ENCODE peak calls at places on chromosomes 16 and 17, in five cellular contexts. R is AG04449, K is thyroid gland, E is neural progenitor cell, A is prostate gland. P is an unnamed sample.

GRCh38 chr17:3836551-3836950 is 9.5 kb downstream of the NCBP3 start:
- DNase-seq in R (no peak), K (no peak), E (no peak), A (no peak), P (no peak)

GRCh38 chr16:88432174-88432573 is 20.9 kb upstream of the ZFPM1 start:
- DNase-seq in R (no peak), K (no peak), E (no peak), A (no peak), P (no peak)

GRCh38 chr17:69235338-69236058 is 6.9 kb upstream of the ABCA10 start:
- DNase-seq in R (no peak), K (peak), E (peak), A (peak), P (peak)

GRCh38 chr16:27572711-27573110 is 22.8 kb downstream of the KATNIP start:
- DNase-seq in R (no peak), K (no peak), E (no peak), A (no peak), P (peak)

GRCh38 chr16:13391337-13391736 is 489.9 kb downstream of the SHISA9 start:
- DNase-seq in R (no peak), K (no peak), E (no peak), A (no peak), P (no peak)

GRCh38 chr16:14562691-14563491 is 67.2 kb downstream of the PARN start:
- DNase-seq in R (no peak), K (no peak), E (peak), A (peak), P (peak)

GRCh38 chr17:42402121-42402516 is 13.9 kb upstream of the STAT3 start:
- DNase-seq in R (no peak), K (no peak), E (no peak), A (no peak), P (no peak)

GRCh38 chr17:1122681-1123396 is 56.9 kb downstream of the ABR start:
- DNase-seq in R (no peak), K (peak), E (peak), A (peak), P (peak)

GRCh38 chr17:76004750-76005262 is 4.2 kb downstream of the CDK3 start:
- DNase-seq in R (no peak), K (no peak), E (no peak), A (no peak), P (peak)

GRCh38 chr16:47872228-47872627 is 283.6 kb downstream of the ABCC12 start:
- DNase-seq in R (no peak), K (no peak), E (no peak), A (no peak), P (no peak)

GRCh38 chr16:6846452-6846851 is 486.2 kb upstream of the RBFOX1 start:
- DNase-seq in R (no peak), K (no peak), E (no peak), A (no peak), P (no peak)

GRCh38 chr17:19531780-19532501 is 1.7 kb upstream of the SLC47A1 start:
- DNase-seq in R (no peak), K (no peak), E (no peak), A (no peak), P (no peak)

GRCh38 chr17:79620207-79621038 is 9.6 kb upstream of the RBFOX3 start:
- DNase-seq in R (no peak), K (no peak), E (no peak), A (no peak), P (no peak)

GRCh38 chr16:57619606-57620315 is 8.7 kb upstream of the ADGRG1 start:
- DNase-seq in R (no peak), K (peak), E (no peak), A (peak), P (no peak)

GRCh38 chr17:48462946-48463345 is 32.9 kb upstream of the SKAP1 start:
- DNase-seq in R (no peak), K (no peak), E (no peak), A (no peak), P (no peak)

GRCh38 chr17:40019140-40019991 is 4.1 kb downstream of the CSF3 start:
- DNase-seq in R (no peak), K (no peak), E (no peak), A (no peak), P (peak)
- TF ChIP-seq CTCF in R (no peak), K (no peak), E (peak), A (no peak), P (no peak)

DNA sequence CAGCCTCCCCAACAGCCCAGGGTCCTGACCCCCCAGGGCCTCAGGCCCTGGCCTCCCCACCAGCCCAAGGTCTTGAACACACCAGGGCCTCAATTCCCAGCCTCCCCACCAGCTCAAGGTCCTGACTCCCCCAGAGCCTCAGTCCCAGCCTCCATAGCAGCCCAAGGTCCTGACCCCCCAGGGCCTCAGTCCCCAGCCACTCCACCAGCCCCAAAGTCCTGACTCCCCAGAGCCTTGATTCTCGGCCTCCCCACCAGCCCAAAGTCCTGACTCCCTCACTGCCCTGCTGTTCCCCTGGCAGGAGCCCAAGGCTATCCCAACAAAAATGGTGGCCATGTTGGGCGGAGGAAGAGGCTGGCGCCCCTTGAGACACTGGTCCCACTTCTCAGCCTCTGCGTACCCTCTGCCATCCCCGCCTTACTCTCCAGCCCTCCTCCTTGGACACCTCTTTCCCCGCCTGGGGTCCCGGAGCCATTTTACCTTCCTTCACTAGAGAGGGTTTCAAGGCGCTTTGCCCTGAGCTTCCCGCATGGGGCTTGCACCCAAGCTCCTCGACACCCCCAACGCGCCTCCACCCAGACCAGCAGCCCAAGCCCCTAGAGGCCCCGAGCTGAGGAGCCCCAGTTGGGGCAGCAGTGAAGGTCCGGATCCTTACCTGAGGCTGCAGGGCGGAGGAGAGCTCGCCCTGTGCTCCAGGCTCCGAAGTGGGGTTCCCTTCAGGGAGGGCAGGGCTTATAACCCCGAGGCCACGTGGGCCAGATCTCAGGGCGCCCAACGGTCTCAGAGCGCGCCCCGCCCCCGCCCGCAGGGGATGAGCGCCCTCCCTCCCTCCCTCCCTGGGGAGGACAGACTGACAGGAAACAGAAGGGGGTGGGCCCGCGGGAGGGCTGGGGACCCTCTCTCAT is 3.5 kb upstream of the TSPOAP1 start:
- DNase-seq in R (no peak), K (peak), E (no peak), A (no peak), P (no peak)
- H3K4me3 ChIP-seq in R (no peak), K (peak), E (no peak), A (peak), P (no peak)

GRCh38 chr17:62703269-62703775 is 75.9 kb downstream of the MRC2 start:
- DNase-seq in R (no peak), K (peak), E (no peak), A (no peak), P (peak)

GRCh38 chr17:62703776-62704380 is 76.4 kb downstream of the MRC2 start:
- DNase-seq in R (no peak), K (peak), E (peak), A (peak), P (peak)

GRCh38 chr17:62701706-62702085 is 74.2 kb downstream of the MRC2 start:
- DNase-seq in R (no peak), K (no peak), E (no peak), A (no peak), P (no peak)

GRCh38 chr17:62704381-62704971 is 77.0 kb downstream of the MRC2 start:
- DNase-seq in R (no peak), K (peak), E (no peak), A (peak), P (peak)

GRCh38 chr17:62702746-62703268 is 75.3 kb downstream of the MRC2 start:
- DNase-seq in R (no peak), K (no peak), E (no peak), A (no peak), P (no peak)
- TF ChIP-seq CTCF in R (no peak), K (no peak), E (no peak), A (no peak), P (no peak)

GRCh38 chr16:25005445-25006306 is 9.5 kb downstream of the ARHGAP17 start:
- DNase-seq in R (no peak), K (no peak), E (no peak), A (no peak), P (peak)

GRCh38 chr16:25006504-25007055 is 8.6 kb downstream of the ARHGAP17 start:
- DNase-seq in R (no peak), K (no peak), E (no peak), A (no peak), P (peak)

GRCh38 chr16:25010542-25010941 is 4.6 kb downstream of the ARHGAP17 start:
- DNase-seq in R (no peak), K (no peak), E (no peak), A (no peak), P (no peak)

GRCh38 chr16:25009822-25010221 is 5.3 kb downstream of the ARHGAP17 start:
- DNase-seq in R (no peak), K (peak), E (no peak), A (no peak), P (no peak)

DNA sequence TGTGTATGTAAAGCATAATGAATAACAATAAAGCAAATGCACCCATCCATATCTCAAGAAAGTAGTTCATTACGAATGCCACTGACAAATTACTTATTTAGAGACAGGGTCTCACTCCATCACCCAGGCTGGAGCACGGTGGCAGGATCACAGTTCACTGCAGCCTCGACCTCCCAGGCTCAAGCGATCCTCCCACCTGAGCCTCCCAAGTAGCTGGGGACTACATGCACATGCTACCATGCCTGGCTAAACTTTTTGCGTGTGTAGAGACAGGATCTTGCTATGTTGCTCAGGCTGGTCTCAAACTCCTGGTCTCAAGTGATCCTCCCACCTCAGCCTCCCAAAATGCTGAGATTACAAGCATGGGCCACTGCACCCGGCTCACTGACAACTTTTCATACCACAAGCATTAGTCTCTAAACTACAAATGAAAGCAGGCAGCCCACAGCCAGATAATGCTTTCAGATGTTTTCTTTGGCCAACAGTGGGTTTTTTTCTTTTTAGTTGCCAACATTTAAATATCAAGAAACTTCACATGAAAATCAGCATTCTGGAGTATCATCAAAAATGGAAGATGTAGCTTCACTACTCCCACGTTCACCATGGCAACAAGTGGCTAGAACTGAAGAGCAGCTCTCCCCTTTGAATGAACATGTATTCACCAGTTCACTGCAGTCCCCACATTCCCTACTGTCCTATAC is 7.7 kb downstream of the ARHGAP17 start:
- DNase-seq in R (no peak), K (no peak), E (no peak), A (no peak), P (peak)
- H3K4me3 ChIP-seq in R (no peak), K (no peak), E (no peak), A (no peak), P (no peak)

DNA sequence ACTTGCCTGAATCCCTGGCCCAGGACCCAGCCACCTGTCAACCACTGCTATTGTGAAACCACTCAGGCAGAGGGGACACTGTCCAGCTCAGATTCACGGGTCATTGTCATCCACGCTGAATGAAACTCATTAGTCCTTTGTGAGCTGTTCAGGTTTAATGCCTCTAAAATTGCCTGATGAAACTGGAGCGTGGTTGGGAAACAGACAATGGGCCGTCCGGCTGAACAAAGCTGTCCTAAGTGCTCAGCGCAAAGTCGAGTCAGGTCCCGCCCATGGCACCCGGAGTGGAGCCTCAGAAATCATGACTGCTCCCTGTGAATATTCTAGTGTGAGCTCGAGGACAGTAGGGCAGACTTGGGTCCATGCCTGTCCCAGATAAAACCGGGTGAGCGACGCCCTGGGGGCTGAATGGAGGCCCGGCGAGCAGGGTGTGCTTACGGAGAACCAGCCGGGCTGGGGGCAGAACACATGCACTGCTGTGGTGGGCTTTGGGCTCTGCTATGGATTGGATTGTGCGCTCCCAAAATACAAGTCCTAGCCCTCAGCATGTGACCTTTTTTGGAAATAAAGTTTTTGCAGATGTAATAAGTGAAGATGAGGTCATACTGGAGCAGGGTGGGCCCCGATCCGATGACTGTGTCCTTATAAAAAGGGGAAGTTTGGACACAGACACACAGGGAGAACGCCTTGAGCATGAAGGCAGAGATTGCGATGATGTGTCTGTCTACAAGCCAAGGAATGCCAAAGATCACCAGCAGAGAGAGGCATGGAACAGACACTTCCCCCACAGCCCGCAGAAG is 12.9 kb upstream of the CMIP start:
- DNase-seq in R (peak), K (no peak), E (peak), A (no peak), P (peak)
- TF ChIP-seq CTCF in R (no peak), K (no peak), E (no peak), A (no peak), P (no peak)

GRCh38 chr17:30116661-30117547 is at the start of gene NSRP1:
- DNase-seq in R (peak), K (peak), E (peak), A (peak), P (peak)
- H3K4me3 ChIP-seq in R (peak), K (peak), E (peak), A (peak), P (peak)

GRCh38 chr16:71552698-71553503 is 24.0 kb downstream of the TAT start:
- DNase-seq in R (no peak), K (no peak), E (peak), A (no peak), P (no peak)
- TF ChIP-seq CTCF in R (no peak), K (no peak), E (peak), A (no peak), P (no peak)

P was measured in fibroblast of mammary gland.